ENCODE peak calls at places on chromosomes 13 and 19, in eight cellular contexts. One of them, this sample, is unnamed. For H3K4me1, the result is how much of the 10 kb centered on the place peaks cover.

GRCh38 chr13:90918551-90918950 is 428.9 kb upstream of the MIR17HG start:
- DNase-seq in SK-N-SH: no peak
- DNase-seq in GM23338: no peak
- DNase-seq in GM12878: no peak
- DNase-seq in A549: peak
- DNase-seq in K562: no peak
- DNase-seq in HepG2: no peak
- DNase-seq in HCT116: no peak
- DNase-seq in this sample: no peak

GRCh38 chr13:41502021-41502420 is 44.7 kb downstream of the RGCC start:
- DNase-seq in A549: no peak
- DNase-seq in GM23338: no peak
- DNase-seq in HepG2: no peak
- DNase-seq in SK-N-SH: no peak
- DNase-seq in GM12878: no peak
- DNase-seq in HCT116: no peak
- DNase-seq in K562: no peak
- DNase-seq in this sample: no peak

GRCh38 chr13:35139591-35139990 is 197.5 kb downstream of the NBEA start:
- DNase-seq in A549: no peak
- DNase-seq in SK-N-SH: no peak
- DNase-seq in GM12878: no peak
- DNase-seq in K562: no peak
- DNase-seq in GM23338: no peak
- DNase-seq in HCT116: no peak
- DNase-seq in HepG2: no peak
- DNase-seq in this sample: no peak

GRCh38 chr13:41075034-41075433 is 13.7 kb downstream of the WBP4 start:
- DNase-seq in HepG2: no peak
- DNase-seq in SK-N-SH: peak
- DNase-seq in HCT116: no peak
- DNase-seq in GM12878: no peak
- DNase-seq in A549: peak
- DNase-seq in K562: peak
- DNase-seq in GM23338: peak
- DNase-seq in this sample: no peak

GRCh38 chr13:112648966-112649690 is 40.7 kb upstream of the ATP11A start:
- DNase-seq in K562: peak
- DNase-seq in HepG2: no peak
- DNase-seq in SK-N-SH: no peak
- DNase-seq in GM12878: no peak
- DNase-seq in GM23338: no peak
- DNase-seq in HCT116: no peak
- DNase-seq in A549: no peak
- DNase-seq in this sample: no peak

GRCh38 chr13:43846496-43846895 is 33.0 kb downstream of the CCDC122 start:
- DNase-seq in K562: no peak
- DNase-seq in HCT116: no peak
- DNase-seq in SK-N-SH: no peak
- DNase-seq in GM23338: no peak
- DNase-seq in A549: no peak
- DNase-seq in HepG2: no peak
- DNase-seq in GM12878: no peak
- DNase-seq in this sample: no peak

GRCh38 chr13:37295046-37295445 is 189.6 kb upstream of the CSNK1A1L start:
- DNase-seq in GM12878: no peak
- DNase-seq in HepG2: no peak
- DNase-seq in K562: no peak
- DNase-seq in HCT116: no peak
- DNase-seq in GM23338: no peak
- DNase-seq in A549: no peak
- DNase-seq in SK-N-SH: no peak
- DNase-seq in this sample: no peak

GRCh38 chr13:79056706-79057105 is 349.3 kb downstream of the RBM26 start:
- DNase-seq in K562: no peak
- DNase-seq in GM12878: no peak
- DNase-seq in SK-N-SH: no peak
- DNase-seq in A549: no peak
- DNase-seq in HepG2: no peak
- DNase-seq in GM23338: peak
- DNase-seq in HCT116: no peak
- DNase-seq in this sample: no peak

GRCh38 chr19:44111910-44112463 is 1.2 kb upstream of the ZNF225 start:
- DNase-seq in A549: no peak
- DNase-seq in HCT116: no peak
- DNase-seq in HepG2: no peak
- DNase-seq in K562: peak
- DNase-seq in GM23338: peak
- DNase-seq in GM12878: no peak
- DNase-seq in SK-N-SH: peak
- DNase-seq in this sample: no peak

GRCh38 chr13:42893346-42893745 is 98.7 kb downstream of the EPSTI1 start:
- DNase-seq in SK-N-SH: no peak
- DNase-seq in K562: no peak
- DNase-seq in GM23338: no peak
- DNase-seq in HCT116: no peak
- DNase-seq in A549: no peak
- DNase-seq in GM12878: no peak
- DNase-seq in HepG2: no peak
- DNase-seq in this sample: no peak

GRCh38 chr19:15142313-15142712 is 35.1 kb downstream of the SYDE1 start:
- DNase-seq in HepG2: no peak
- DNase-seq in SK-N-SH: no peak
- DNase-seq in HCT116: no peak
- DNase-seq in A549: no peak
- DNase-seq in K562: no peak
- DNase-seq in GM23338: no peak
- DNase-seq in GM12878: no peak
- DNase-seq in this sample: no peak

DNA sequence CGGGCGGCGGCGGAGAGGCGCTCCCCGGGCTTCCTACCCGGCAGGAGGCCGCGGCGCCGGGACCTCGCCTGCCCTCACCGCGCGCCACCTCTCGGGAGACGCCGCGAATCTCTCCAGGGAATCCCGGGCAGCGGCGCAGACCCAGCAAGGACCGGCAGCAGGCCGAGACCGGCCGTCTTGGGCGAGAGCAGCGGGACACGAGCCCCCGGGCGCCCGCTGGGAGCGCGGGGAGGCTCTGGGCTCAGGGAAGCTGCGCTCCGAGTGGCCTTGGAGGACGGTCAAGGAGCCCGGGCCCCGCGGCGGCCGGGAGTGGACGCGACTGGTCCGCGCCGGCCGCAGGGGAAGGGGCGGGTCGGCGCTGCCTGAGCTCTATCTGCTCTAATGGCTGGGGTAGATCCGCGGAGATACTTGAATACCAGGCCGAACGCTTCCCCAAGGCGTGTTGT is 14.7 kb downstream of the CDX2 start:
- DNase-seq in A549: peak
- DNase-seq in HCT116: no peak
- DNase-seq in HepG2: no peak
- DNase-seq in K562: no peak
- DNase-seq in GM12878: no peak
- DNase-seq in GM23338: peak
- DNase-seq in SK-N-SH: peak
- DNase-seq in this sample: no peak
- TF ChIP-seq REST in A549: no peak
- TF ChIP-seq REST in HCT116: no peak
- TF ChIP-seq REST in HepG2: no peak
- TF ChIP-seq REST in K562: no peak
- TF ChIP-seq REST in GM12878: no peak
- TF ChIP-seq REST in GM23338: no peak
- TF ChIP-seq REST in SK-N-SH: no peak
- TF ChIP-seq REST in this sample: no peak

DNA sequence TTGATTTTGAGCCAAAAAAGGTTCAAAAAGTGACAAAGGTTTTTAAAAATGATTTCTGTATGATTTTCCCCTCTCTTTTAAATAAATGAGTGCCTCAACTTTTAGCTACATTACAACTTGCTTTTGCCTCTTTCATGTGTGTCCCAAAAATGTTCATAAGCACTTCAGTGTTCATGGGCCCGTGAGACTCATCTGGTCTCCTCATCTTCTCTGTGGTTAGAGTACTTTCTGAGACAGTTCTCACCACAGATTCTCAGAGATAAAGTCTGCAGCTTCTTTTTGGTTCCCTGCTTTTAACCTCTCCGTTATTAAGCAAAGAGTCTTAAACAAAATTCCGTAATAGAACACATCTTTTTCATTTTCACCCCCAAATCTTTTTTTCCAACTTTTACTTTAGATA is 156.9 kb downstream of the DLEU7 start:
- DNase-seq in GM23338: no peak
- DNase-seq in A549: no peak
- DNase-seq in HCT116: no peak
- DNase-seq in GM12878: no peak
- DNase-seq in SK-N-SH: no peak
- DNase-seq in HepG2: no peak
- DNase-seq in K562: no peak
- DNase-seq in this sample: no peak
- TF ChIP-seq CTCF in GM23338: no peak
- TF ChIP-seq CTCF in A549: no peak
- TF ChIP-seq CTCF in HCT116: no peak
- TF ChIP-seq CTCF in GM12878: no peak
- TF ChIP-seq CTCF in SK-N-SH: no peak
- TF ChIP-seq CTCF in HepG2: no peak
- TF ChIP-seq CTCF in K562: no peak
- TF ChIP-seq CTCF in this sample: no peak

GRCh38 chr13:50081899-50082425 is 66.7 kb downstream of the KCNRG start:
- DNase-seq in SK-N-SH: peak
- DNase-seq in K562: peak
- DNase-seq in HepG2: peak
- DNase-seq in GM12878: peak
- DNase-seq in GM23338: peak
- DNase-seq in HCT116: peak
- DNase-seq in A549: peak
- DNase-seq in this sample: peak
- H3K4me1 ChIP-seq in SK-N-SH: under half
- H3K4me1 ChIP-seq in K562: under half
- H3K4me1 ChIP-seq in HepG2: under half
- H3K4me1 ChIP-seq in GM12878: under half
- H3K4me1 ChIP-seq in GM23338: under half
- H3K4me1 ChIP-seq in HCT116: under half
- H3K4me1 ChIP-seq in A549: under half
- H3K4me1 ChIP-seq in this sample: under half

GRCh38 chr19:41699968-41700323 is 8.5 kb upstream of the CEACAM5 start:
- DNase-seq in HepG2: no peak
- DNase-seq in A549: no peak
- DNase-seq in GM23338: no peak
- DNase-seq in HCT116: no peak
- DNase-seq in SK-N-SH: no peak
- DNase-seq in GM12878: no peak
- DNase-seq in K562: no peak
- DNase-seq in this sample: no peak
- TF ChIP-seq REST in HepG2: no peak
- TF ChIP-seq REST in A549: no peak
- TF ChIP-seq REST in GM23338: no peak
- TF ChIP-seq REST in HCT116: no peak
- TF ChIP-seq REST in SK-N-SH: no peak
- TF ChIP-seq REST in GM12878: no peak
- TF ChIP-seq REST in K562: no peak
- TF ChIP-seq REST in this sample: no peak

GRCh38 chr13:99610702-99611289 is 109.5 kb downstream of the TM9SF2 start:
- DNase-seq in SK-N-SH: no peak
- DNase-seq in GM23338: peak
- DNase-seq in K562: peak
- DNase-seq in HCT116: no peak
- DNase-seq in GM12878: no peak
- DNase-seq in HepG2: no peak
- DNase-seq in A549: no peak
- DNase-seq in this sample: no peak
- TF ChIP-seq CTCF in SK-N-SH: peak
- TF ChIP-seq CTCF in GM23338: peak
- TF ChIP-seq CTCF in K562: peak
- TF ChIP-seq CTCF in HCT116: peak
- TF ChIP-seq CTCF in GM12878: no peak
- TF ChIP-seq CTCF in HepG2: peak
- TF ChIP-seq CTCF in A549: no peak
- TF ChIP-seq CTCF in this sample: peak

GRCh38 chr19:45767410-45767880 is 1.6 kb downstream of the SIX5 start:
- DNase-seq in HepG2: peak
- DNase-seq in HCT116: no peak
- DNase-seq in A549: peak
- DNase-seq in GM12878: no peak
- DNase-seq in SK-N-SH: no peak
- DNase-seq in K562: peak
- DNase-seq in GM23338: peak
- DNase-seq in this sample: no peak

GRCh38 chr19:45767881-45768643 is 990 bp downstream of the SIX5 start:
- DNase-seq in K562: peak
- DNase-seq in HepG2: peak
- DNase-seq in A549: peak
- DNase-seq in GM12878: no peak
- DNase-seq in HCT116: no peak
- DNase-seq in GM23338: peak
- DNase-seq in SK-N-SH: peak
- DNase-seq in this sample: no peak

GRCh38 chr19:45769821-45770191 is 754 bp upstream of the SIX5 start:
- DNase-seq in GM23338: peak
- DNase-seq in GM12878: no peak
- DNase-seq in A549: peak
- DNase-seq in HepG2: no peak
- DNase-seq in SK-N-SH: no peak
- DNase-seq in HCT116: no peak
- DNase-seq in K562: peak
- DNase-seq in this sample: no peak

GRCh38 chr19:45769054-45769782 is at the start of gene SIX5:
- DNase-seq in GM23338: peak
- DNase-seq in HCT116: peak
- DNase-seq in K562: peak
- DNase-seq in GM12878: peak
- DNase-seq in HepG2: peak
- DNase-seq in SK-N-SH: peak
- DNase-seq in A549: peak
- DNase-seq in this sample: peak

DNA sequence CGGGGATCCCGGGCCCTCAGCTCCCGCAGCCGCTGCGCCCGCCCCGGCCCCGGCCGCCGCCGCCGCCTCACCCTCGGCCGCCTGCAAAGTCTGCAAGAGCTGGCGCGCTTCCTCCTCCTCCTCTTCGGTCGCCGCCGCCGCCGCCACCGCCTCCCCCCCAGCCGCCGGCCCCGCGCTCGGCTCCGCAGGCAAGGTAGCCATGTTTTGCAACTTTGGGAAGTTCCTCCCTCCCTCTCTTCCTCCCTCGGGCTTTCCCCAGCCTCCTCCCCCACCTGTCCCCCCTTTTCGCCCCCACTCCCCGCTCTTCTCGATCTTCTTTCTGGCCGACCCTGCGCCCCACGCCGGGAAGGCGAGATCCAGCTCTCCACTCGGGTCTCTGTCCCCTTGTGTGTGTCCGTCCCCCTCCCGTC is 403 bp downstream of the SIX5 start:
- DNase-seq in K562: peak
- DNase-seq in A549: peak
- DNase-seq in GM12878: no peak
- DNase-seq in SK-N-SH: no peak
- DNase-seq in HepG2: no peak
- DNase-seq in HCT116: no peak
- DNase-seq in GM23338: peak
- DNase-seq in this sample: no peak
- H3K4me1 ChIP-seq in K562: under half
- H3K4me1 ChIP-seq in A549: under half
- H3K4me1 ChIP-seq in GM12878: under half
- H3K4me1 ChIP-seq in SK-N-SH: under half
- H3K4me1 ChIP-seq in HepG2: under half
- H3K4me1 ChIP-seq in HCT116: under half
- H3K4me1 ChIP-seq in GM23338: under half
- H3K4me1 ChIP-seq in this sample: under half